ENCODE peak calls at places on chromosomes 11 and 22, in ten cellular contexts. L is stimulated activated CD4-positive, alpha-beta T cell treated with anti-CD3 and anti-CD28 coated beads, Interleukin-1b, Interleukin-23, amount 100 ng/mL, for 24 hours; V is cardiac fibroblast; Y is T1000; W is A549; K is activated CD8-positive, alpha-beta T cell treated with anti-CD3 and anti-CD28 coated beads, Interleukin-2, amount 10 ng/mL, durations not matched to agents 7 days and 5 days; A is HEK293T; G is RWPE1; F is activated T-cell treated with anti-CD3 and anti-CD28 coated beads, Interleukin-2, amount 50 U/mL, for 72 hours; T is keratinocyte. Q is an unnamed sample.

GRCh38 chr11:13761712-13762111 is 93.2 kb downstream of the FAR1 start:
- DNase-seq in V (no peak), G (no peak), Y (no peak), A (no peak), T (no peak), L (no peak), F (no peak), K (no peak), W (no peak), Q (no peak)

GRCh38 chr11:46747150-46747549 is 28.1 kb downstream of the F2 start:
- DNase-seq in L (no peak), V (no peak), K (no peak), T (no peak), A (no peak), F (no peak), W (no peak), Y (no peak), G (no peak), Q (no peak)

GRCh38 chr11:78140392-78141077 is 1.1 kb upstream of the ALG8 start:
- DNase-seq in W (no peak), T (no peak), A (no peak), V (no peak), F (no peak), K (no peak), L (no peak), Y (no peak), G (no peak), Q (no peak)

GRCh38 chr11:133928628-133929059 is 28.1 kb downstream of the IGSF9B start:
- DNase-seq in L (peak), A (no peak), T (no peak), F (peak), W (no peak), G (peak), K (peak), Y (no peak), V (no peak), Q (no peak)

GRCh38 chr11:8018742-8019631 is 31.9 kb downstream of the EIF3F start:
- DNase-seq in T (no peak), W (peak), G (peak), K (peak), A (peak), Y (peak), F (peak), L (peak), V (peak), Q (peak)

GRCh38 chr22:47370448-47371262 is 608.2 kb downstream of the TBC1D22A start:
- DNase-seq in T (no peak), K (no peak), F (no peak), Y (no peak), W (no peak), L (no peak), A (no peak), G (no peak), V (no peak), Q (no peak)

GRCh38 chr11:11521306-11522002 is 100.4 kb downstream of the GALNT18 start:
- DNase-seq in W (no peak), A (no peak), F (peak), K (no peak), V (no peak), L (no peak), G (no peak), T (no peak), Y (no peak), Q (no peak)

GRCh38 chr11:15941206-15941770 is 415.1 kb downstream of the SOX6 start:
- DNase-seq in A (no peak), T (no peak), K (no peak), V (peak), L (no peak), F (peak), Y (no peak), W (no peak), G (peak), Q (peak)

GRCh38 chr11:78228467-78228866 is 39.7 kb downstream of the USP35 start:
- DNase-seq in A (peak), L (no peak), Y (no peak), G (peak), T (no peak), W (peak), K (peak), V (peak), F (peak), Q (no peak)

GRCh38 chr11:38612701-38613100 is 2014.7 kb upstream of the RAG2 start:
- DNase-seq in K (no peak), Y (no peak), W (no peak), A (no peak), V (no peak), G (no peak), L (no peak), F (no peak), T (no peak), Q (no peak)

GRCh38 chr11:68025047-68025446 is 5.4 kb upstream of the NDUFS8 start:
- DNase-seq in A (no peak), G (no peak), V (no peak), F (no peak), K (peak), Y (no peak), W (no peak), L (no peak), T (no peak), Q (no peak)

GRCh38 chr22:24994070-24994763 is 41.7 kb downstream of the KIAA1671 start:
- DNase-seq in A (no peak), K (peak), W (no peak), Y (no peak), V (peak), T (peak), L (peak), G (peak), F (peak), Q (no peak)

GRCh38 chr11:32210601-32211000 is 119.7 kb downstream of the RCN1 start:
- DNase-seq in F (no peak), W (no peak), Y (no peak), T (no peak), G (peak), A (no peak), K (no peak), L (no peak), V (peak), Q (no peak)

GRCh38 chr22:37896939-37897338 is 9.2 kb upstream of the MICALL1 start:
- DNase-seq in V (no peak), T (no peak), Y (no peak), L (no peak), K (no peak), F (no peak), W (no peak), G (no peak), A (no peak), Q (no peak)

GRCh38 chr11:128297111-128297651 is 290.2 kb downstream of the ETS1 start:
- DNase-seq in G (no peak), Y (no peak), W (no peak), F (peak), A (no peak), T (no peak), K (no peak), L (no peak), V (no peak), Q (no peak)

GRCh38 chr11:78689558-78690153 is 115.0 kb upstream of the NARS2 start:
- DNase-seq in K (no peak), A (no peak), G (no peak), V (no peak), F (no peak), Y (no peak), T (no peak), L (no peak), W (no peak), Q (no peak)

GRCh38 chr22:48478124-48478523 is 1349.5 kb downstream of the BRD1 start:
- DNase-seq in W (no peak), F (no peak), G (no peak), V (no peak), Y (no peak), A (no peak), T (no peak), L (no peak), K (no peak), Q (no peak)

GRCh38 chr11:126039485-126040271 is 23.0 kb downstream of the CDON start:
- DNase-seq in Y (no peak), L (no peak), G (peak), K (no peak), F (peak), W (no peak), V (no peak), A (no peak), T (no peak), Q (no peak)

GRCh38 chr22:41197808-41198585 is 7.1 kb upstream of the L3MBTL2 start:
- DNase-seq in L (peak), W (peak), A (no peak), F (peak), G (no peak), T (no peak), Y (no peak), K (peak), V (peak), Q (no peak)

GRCh38 chr11:353315-353857 is 15.9 kb upstream of the B4GALNT4 start:
- DNase-seq in T (no peak), Y (no peak), F (no peak), W (no peak), V (peak), G (no peak), A (no peak), K (no peak), L (no peak), Q (no peak)

GRCh38 chr11:16966633-16967346 is 47.4 kb downstream of the PLEKHA7 start:
- DNase-seq in Y (no peak), W (no peak), T (no peak), G (no peak), K (no peak), F (no peak), L (no peak), A (no peak), V (no peak), Q (no peak)

GRCh38 chr11:88474655-88475054 is 137.1 kb upstream of the CTSC start:
- DNase-seq in A (no peak), K (no peak), L (no peak), T (no peak), W (no peak), Y (no peak), F (no peak), G (no peak), V (no peak), Q (no peak)

GRCh38 chr11:118084247-118084646 is 2.5 kb downstream of the SMIM35 start:
- DNase-seq in G (no peak), F (no peak), A (no peak), T (no peak), Y (no peak), L (no peak), V (peak), W (no peak), K (no peak), Q (no peak)

GRCh38 chr11:132050081-132050480 is 679.7 kb downstream of the NTM start:
- DNase-seq in T (no peak), G (no peak), W (no peak), K (no peak), V (no peak), F (no peak), Y (no peak), L (no peak), A (no peak), Q (no peak)

GRCh38 chr22:49999063-49999900 is 13.3 kb downstream of the IL17REL start:
- DNase-seq in F (peak), K (no peak), G (no peak), V (no peak), Y (no peak), A (peak), W (no peak), L (no peak), T (no peak), Q (peak)